ENCODE peak calls at places on chromosome 6, in nine cellular contexts. One of them, this sample, is unnamed.

GRCh38 chr6:6699741-6700367 is 111.3 kb downstream of the LY86 start:
- DNase-seq in uterus: peak
- DNase-seq in body of pancreas: peak
- DNase-seq in ovary: peak
- DNase-seq in breast epithelium: peak
- DNase-seq in H54: peak
- DNase-seq in GM12891: no peak
- DNase-seq in sigmoid colon: peak
- DNase-seq in stomach: peak
- DNase-seq in this sample: no peak

GRCh38 chr6:26140967-26141294 is 53.7 kb downstream of the HFE start:
- DNase-seq in uterus: no peak
- DNase-seq in body of pancreas: no peak
- DNase-seq in ovary: no peak
- DNase-seq in breast epithelium: no peak
- DNase-seq in H54: no peak
- DNase-seq in GM12891: no peak
- DNase-seq in sigmoid colon: no peak
- DNase-seq in stomach: no peak
- DNase-seq in this sample: no peak

GRCh38 chr6:14038636-14039035 is 78.9 kb upstream of the CD83 start:
- DNase-seq in uterus: no peak
- DNase-seq in body of pancreas: no peak
- DNase-seq in ovary: no peak
- DNase-seq in breast epithelium: no peak
- DNase-seq in H54: no peak
- DNase-seq in GM12891: no peak
- DNase-seq in sigmoid colon: no peak
- DNase-seq in stomach: no peak
- DNase-seq in this sample: no peak

GRCh38 chr6:169252805-169253189 is 849 bp downstream of the THBS2 start:
- DNase-seq in uterus: peak
- DNase-seq in body of pancreas: no peak
- DNase-seq in ovary: peak
- DNase-seq in breast epithelium: no peak
- DNase-seq in H54: no peak
- DNase-seq in GM12891: no peak
- DNase-seq in sigmoid colon: peak
- DNase-seq in stomach: no peak
- DNase-seq in this sample: no peak

GRCh38 chr6:16752206-16752867 is 8.9 kb downstream of the ATXN1 start:
- DNase-seq in uterus: no peak
- DNase-seq in body of pancreas: no peak
- DNase-seq in ovary: no peak
- DNase-seq in breast epithelium: no peak
- DNase-seq in H54: peak
- DNase-seq in GM12891: no peak
- DNase-seq in sigmoid colon: no peak
- DNase-seq in stomach: no peak
- DNase-seq in this sample: no peak

GRCh38 chr6:20700375-20700774 is 166.1 kb downstream of the CDKAL1 start:
- DNase-seq in uterus: no peak
- DNase-seq in body of pancreas: no peak
- DNase-seq in ovary: no peak
- DNase-seq in breast epithelium: no peak
- DNase-seq in H54: no peak
- DNase-seq in GM12891: no peak
- DNase-seq in sigmoid colon: no peak
- DNase-seq in stomach: no peak
- DNase-seq in this sample: no peak

GRCh38 chr6:132937466-132937906 is 123.1 kb downstream of the RPS12 start:
- DNase-seq in uterus: peak
- DNase-seq in body of pancreas: peak
- DNase-seq in ovary: no peak
- DNase-seq in breast epithelium: peak
- DNase-seq in H54: peak
- DNase-seq in GM12891: no peak
- DNase-seq in sigmoid colon: no peak
- DNase-seq in stomach: peak
- DNase-seq in this sample: no peak

GRCh38 chr6:47102331-47102730 is 60.2 kb upstream of the ADGRF1 start:
- DNase-seq in uterus: no peak
- DNase-seq in body of pancreas: no peak
- DNase-seq in ovary: no peak
- DNase-seq in breast epithelium: no peak
- DNase-seq in H54: no peak
- DNase-seq in GM12891: no peak
- DNase-seq in sigmoid colon: no peak
- DNase-seq in stomach: no peak
- DNase-seq in this sample: no peak

GRCh38 chr6:17987576-17988421 is at the start of gene KIF13A:
- DNase-seq in uterus: peak
- DNase-seq in body of pancreas: peak
- DNase-seq in ovary: peak
- DNase-seq in breast epithelium: peak
- DNase-seq in H54: peak
- DNase-seq in GM12891: peak
- DNase-seq in sigmoid colon: peak
- DNase-seq in stomach: peak
- DNase-seq in this sample: peak

GRCh38 chr6:19851273-19852089 is 14.3 kb downstream of the ID4 start:
- DNase-seq in uterus: peak
- DNase-seq in body of pancreas: peak
- DNase-seq in ovary: no peak
- DNase-seq in breast epithelium: no peak
- DNase-seq in H54: peak
- DNase-seq in GM12891: no peak
- DNase-seq in sigmoid colon: no peak
- DNase-seq in stomach: no peak
- DNase-seq in this sample: no peak

GRCh38 chr6:15447546-15448232 is 201.8 kb downstream of the JARID2 start:
- DNase-seq in uterus: no peak
- DNase-seq in body of pancreas: no peak
- DNase-seq in ovary: no peak
- DNase-seq in breast epithelium: no peak
- DNase-seq in H54: no peak
- DNase-seq in GM12891: no peak
- DNase-seq in sigmoid colon: no peak
- DNase-seq in stomach: no peak
- DNase-seq in this sample: no peak

GRCh38 chr6:43369174-43370002 is at the start of gene ZNF318:
- DNase-seq in uterus: peak
- DNase-seq in body of pancreas: peak
- DNase-seq in ovary: peak
- DNase-seq in breast epithelium: peak
- DNase-seq in H54: peak
- DNase-seq in GM12891: peak
- DNase-seq in sigmoid colon: peak
- DNase-seq in stomach: peak
- DNase-seq in this sample: peak
- TF ChIP-seq POLR2A in uterus: peak
- TF ChIP-seq POLR2A in body of pancreas: peak
- TF ChIP-seq POLR2A in ovary: peak
- TF ChIP-seq POLR2A in breast epithelium: peak
- TF ChIP-seq POLR2A in H54: peak
- TF ChIP-seq POLR2A in GM12891: no peak
- TF ChIP-seq POLR2A in sigmoid colon: no peak
- TF ChIP-seq POLR2A in stomach: no peak
- TF ChIP-seq POLR2A in this sample: peak

DNA sequence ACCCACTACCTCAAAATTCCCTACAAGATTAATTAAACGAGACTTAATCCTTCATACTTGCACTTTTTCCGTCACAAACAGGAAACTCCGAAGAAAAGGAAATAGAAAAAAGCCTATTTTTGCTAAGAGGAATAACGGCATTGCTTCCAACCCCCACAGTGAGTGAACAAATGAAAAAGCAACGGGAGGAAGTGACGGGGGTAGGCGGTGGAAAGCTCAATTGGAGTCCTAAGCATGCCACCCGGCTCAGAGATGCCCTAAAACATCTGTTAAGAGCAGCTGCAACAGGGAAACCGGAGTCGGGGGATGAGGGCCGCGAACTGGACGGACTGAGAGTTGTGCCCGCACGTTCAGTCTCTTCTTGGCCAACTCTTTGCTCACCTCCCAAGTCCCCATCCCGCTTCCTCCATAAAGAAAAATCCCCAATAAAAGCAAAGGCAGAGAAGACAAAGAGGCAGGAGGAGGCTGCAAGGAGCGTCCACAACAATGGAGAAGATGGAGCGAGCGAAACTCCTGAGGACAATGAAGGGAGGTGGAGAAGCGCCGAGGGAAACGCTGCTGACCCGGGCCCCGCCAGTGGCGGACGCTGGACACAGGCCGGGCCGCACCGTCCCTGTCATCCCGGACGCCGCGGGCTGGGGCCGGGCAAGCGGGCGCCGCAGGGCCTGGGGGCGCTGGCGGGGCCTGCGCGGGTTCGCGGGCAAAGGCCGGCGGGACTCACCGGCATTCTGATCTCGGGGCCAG is 671 bp downstream of the SEC63 start:
- DNase-seq in uterus: peak
- DNase-seq in body of pancreas: peak
- DNase-seq in ovary: peak
- DNase-seq in breast epithelium: no peak
- DNase-seq in H54: no peak
- DNase-seq in GM12891: peak
- DNase-seq in sigmoid colon: peak
- DNase-seq in stomach: peak
- DNase-seq in this sample: peak
- TF ChIP-seq POLR2A in uterus: no peak
- TF ChIP-seq POLR2A in body of pancreas: no peak
- TF ChIP-seq POLR2A in ovary: no peak
- TF ChIP-seq POLR2A in breast epithelium: no peak
- TF ChIP-seq POLR2A in H54: no peak
- TF ChIP-seq POLR2A in GM12891: no peak
- TF ChIP-seq POLR2A in sigmoid colon: no peak
- TF ChIP-seq POLR2A in stomach: no peak
- TF ChIP-seq POLR2A in this sample: no peak

GRCh38 chr6:28399370-28400121 is at the start of gene ZSCAN12:
- DNase-seq in uterus: peak
- DNase-seq in body of pancreas: peak
- DNase-seq in ovary: peak
- DNase-seq in breast epithelium: peak
- DNase-seq in H54: peak
- DNase-seq in GM12891: peak
- DNase-seq in sigmoid colon: peak
- DNase-seq in stomach: peak
- DNase-seq in this sample: peak
- TF ChIP-seq POLR2A in uterus: no peak
- TF ChIP-seq POLR2A in body of pancreas: peak
- TF ChIP-seq POLR2A in ovary: no peak
- TF ChIP-seq POLR2A in breast epithelium: no peak
- TF ChIP-seq POLR2A in H54: peak
- TF ChIP-seq POLR2A in GM12891: peak
- TF ChIP-seq POLR2A in sigmoid colon: no peak
- TF ChIP-seq POLR2A in stomach: no peak
- TF ChIP-seq POLR2A in this sample: peak

DNA sequence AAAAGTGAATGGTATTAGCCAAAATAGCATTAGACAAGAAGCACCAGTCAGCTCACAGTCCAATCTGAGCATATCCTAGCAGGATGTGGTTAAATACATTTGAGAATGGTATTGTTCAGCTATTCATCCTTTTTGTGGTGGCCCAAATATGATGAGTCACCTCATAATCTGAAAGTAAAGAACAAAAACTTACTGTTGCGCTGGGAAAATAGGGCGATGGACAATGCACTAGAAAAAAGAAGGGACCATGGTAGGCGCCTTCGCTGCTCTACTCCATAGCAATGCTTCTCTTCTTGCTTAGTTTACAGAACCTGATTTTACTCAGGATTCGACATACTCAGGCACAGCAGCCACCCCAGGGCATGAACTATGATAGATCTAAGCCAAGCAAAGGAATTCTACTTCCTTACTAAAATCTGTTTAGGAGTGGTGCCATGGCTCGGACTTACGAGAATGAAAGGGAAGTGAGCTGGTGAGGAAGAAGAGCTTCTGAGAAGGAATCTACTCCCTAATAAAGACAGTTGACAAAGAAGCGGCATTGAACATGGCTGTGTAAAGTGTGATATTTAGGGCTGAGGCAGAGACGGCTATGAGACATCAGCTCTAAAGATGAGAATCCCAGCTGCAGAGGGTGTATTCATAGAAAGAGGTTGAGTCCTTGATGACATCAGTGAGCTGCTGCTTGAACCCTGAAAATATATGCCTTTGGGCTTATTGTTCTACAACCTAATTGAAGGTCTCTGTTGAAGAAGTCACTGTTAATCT is 16.6 kb upstream of the FBXO9 start:
- DNase-seq in uterus: no peak
- DNase-seq in body of pancreas: no peak
- DNase-seq in ovary: no peak
- DNase-seq in breast epithelium: no peak
- DNase-seq in H54: peak
- DNase-seq in GM12891: peak
- DNase-seq in sigmoid colon: no peak
- DNase-seq in stomach: no peak
- DNase-seq in this sample: no peak
- TF ChIP-seq POLR2A in uterus: no peak
- TF ChIP-seq POLR2A in body of pancreas: no peak
- TF ChIP-seq POLR2A in ovary: no peak
- TF ChIP-seq POLR2A in breast epithelium: no peak
- TF ChIP-seq POLR2A in H54: peak
- TF ChIP-seq POLR2A in GM12891: no peak
- TF ChIP-seq POLR2A in sigmoid colon: no peak
- TF ChIP-seq POLR2A in stomach: no peak
- TF ChIP-seq POLR2A in this sample: no peak

GRCh38 chr6:111661541-111662041 is 55.9 kb upstream of the TRAF3IP2 start:
- DNase-seq in uterus: no peak
- DNase-seq in body of pancreas: peak
- DNase-seq in ovary: no peak
- DNase-seq in breast epithelium: no peak
- DNase-seq in H54: no peak
- DNase-seq in GM12891: no peak
- DNase-seq in sigmoid colon: no peak
- DNase-seq in stomach: peak
- DNase-seq in this sample: no peak
- TF ChIP-seq POLR2A in uterus: no peak
- TF ChIP-seq POLR2A in body of pancreas: no peak
- TF ChIP-seq POLR2A in ovary: no peak
- TF ChIP-seq POLR2A in breast epithelium: no peak
- TF ChIP-seq POLR2A in H54: no peak
- TF ChIP-seq POLR2A in GM12891: no peak
- TF ChIP-seq POLR2A in sigmoid colon: no peak
- TF ChIP-seq POLR2A in stomach: no peak
- TF ChIP-seq POLR2A in this sample: no peak

DNA sequence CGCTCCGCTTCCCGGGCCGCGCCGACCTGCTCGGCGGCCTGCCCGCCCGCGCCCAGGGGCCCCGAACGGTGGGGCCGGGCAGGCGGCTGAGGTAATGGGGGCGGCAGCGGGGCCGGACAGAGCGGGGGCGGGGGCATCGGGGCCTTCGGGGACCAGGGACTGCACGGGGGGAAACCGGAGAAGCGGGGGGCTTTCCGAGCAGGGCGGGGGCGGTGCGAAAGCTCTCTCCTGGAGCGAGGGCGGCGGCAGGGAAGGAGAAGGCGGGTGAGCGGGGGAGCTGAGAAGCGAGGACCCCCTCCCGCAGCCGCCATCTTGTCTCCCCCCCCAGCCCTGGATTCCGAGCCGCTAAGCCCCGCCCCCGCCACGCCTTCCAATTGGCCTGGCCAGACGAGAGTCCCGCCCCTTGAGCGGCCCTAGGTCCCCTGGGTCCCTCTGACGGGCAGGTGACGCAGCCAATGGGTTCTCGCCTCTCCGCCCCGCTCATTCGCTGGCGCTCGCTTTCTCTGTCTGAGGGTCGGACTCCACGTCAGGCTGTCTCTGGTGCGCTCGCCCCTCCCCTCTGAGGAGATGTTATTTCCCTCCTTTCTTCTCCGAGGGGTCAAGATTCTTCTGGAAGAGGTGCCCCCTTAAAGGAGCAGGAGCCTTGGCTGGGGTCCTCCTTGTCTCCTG is 470 bp downstream of the BRPF3 start:
- DNase-seq in uterus: peak
- DNase-seq in body of pancreas: peak
- DNase-seq in ovary: peak
- DNase-seq in breast epithelium: peak
- DNase-seq in H54: peak
- DNase-seq in GM12891: peak
- DNase-seq in sigmoid colon: peak
- DNase-seq in stomach: peak
- DNase-seq in this sample: peak
- TF ChIP-seq POLR2A in uterus: peak
- TF ChIP-seq POLR2A in body of pancreas: peak
- TF ChIP-seq POLR2A in ovary: peak
- TF ChIP-seq POLR2A in breast epithelium: peak
- TF ChIP-seq POLR2A in H54: peak
- TF ChIP-seq POLR2A in GM12891: peak
- TF ChIP-seq POLR2A in sigmoid colon: peak
- TF ChIP-seq POLR2A in stomach: no peak
- TF ChIP-seq POLR2A in this sample: peak

This sample was measured in GM12892.